ENCODE peak calls at places on chromosome 20, in seven cellular contexts. K, F, D, Y, X, P and A are unnamed samples.

GRCh38 chr20:6235510-6235909 is 112.7 kb upstream of the FERMT1 start:
- DNase-seq in K (no peak), F (no peak), D (no peak), Y (no peak), X (no peak), P (no peak), A (no peak)

GRCh38 chr20:23832775-23833508 is 6.4 kb upstream of the CST2 start:
- DNase-seq in K (no peak), F (no peak), D (no peak), Y (peak), X (no peak), P (peak), A (no peak)

GRCh38 chr20:401682-402495 is 6.2 kb upstream of the RBCK1 start:
- DNase-seq in K (no peak), F (no peak), D (no peak), Y (peak), X (no peak), P (peak), A (no peak)

GRCh38 chr20:25033250-25033940 is 24.5 kb downstream of the ACSS1 start:
- DNase-seq in K (no peak), F (no peak), D (no peak), Y (no peak), X (peak), P (peak), A (peak)

GRCh38 chr20:12816009-12816408 is 192.8 kb upstream of the SPTLC3 start:
- DNase-seq in K (no peak), F (no peak), D (no peak), Y (no peak), X (no peak), P (no peak), A (no peak)

GRCh38 chr20:39451386-39451785 is 489.2 kb downstream of the DHX35 start:
- DNase-seq in K (no peak), F (no peak), D (no peak), Y (no peak), X (no peak), P (no peak), A (no peak)

GRCh38 chr20:10893331-10893730 is 219.5 kb upstream of the JAG1 start:
- DNase-seq in K (no peak), F (no peak), D (no peak), Y (peak), X (no peak), P (no peak), A (no peak)

GRCh38 chr20:29690274-29690673 is 1567.2 kb upstream of the DEFB115 start:
- DNase-seq in K (no peak), F (no peak), D (no peak), Y (no peak), X (no peak), P (no peak), A (no peak)

GRCh38 chr20:19758888-19759331 is 852 bp downstream of the RIN2 start:
- DNase-seq in K (peak), F (peak), D (peak), Y (peak), X (peak), P (peak), A (peak)

GRCh38 chr20:43722153-43722505 is 4.7 kb downstream of the GTSF1L start:
- DNase-seq in K (no peak), F (no peak), D (no peak), Y (no peak), X (no peak), P (no peak), A (no peak)

GRCh38 chr20:542777-543368 is 717 bp downstream of the CSNK2A1 start:
- DNase-seq in K (no peak), F (no peak), D (peak), Y (peak), X (no peak), P (no peak), A (peak)

GRCh38 chr20:53032021-53033001 is 60.2 kb downstream of the TSHZ2 start:
- DNase-seq in K (no peak), F (no peak), D (no peak), Y (peak), X (no peak), P (peak), A (no peak)

GRCh38 chr20:50378170-50379000 is 131.8 kb upstream of the PTPN1 start:
- DNase-seq in K (no peak), F (no peak), D (no peak), Y (no peak), X (no peak), P (peak), A (peak)

GRCh38 chr20:12949429-12949980 is 59.3 kb upstream of the SPTLC3 start:
- DNase-seq in K (no peak), F (no peak), D (no peak), Y (no peak), X (no peak), P (peak), A (no peak)

GRCh38 chr20:56606174-56606945 is 22.7 kb upstream of the TFAP2C start:
- DNase-seq in K (no peak), F (no peak), D (no peak), Y (peak), X (no peak), P (no peak), A (no peak)

GRCh38 chr20:11993886-11994466 is 76.3 kb downstream of the BTBD3 start:
- DNase-seq in K (no peak), F (no peak), D (no peak), Y (no peak), X (no peak), P (peak), A (peak)

GRCh38 chr20:19817017-19817416 is 59.0 kb downstream of the RIN2 start:
- DNase-seq in K (no peak), F (no peak), D (no peak), Y (peak), X (no peak), P (peak), A (no peak)

GRCh38 chr20:53900380-53900999 is 169.9 kb downstream of the BCAS1 start:
- DNase-seq in K (no peak), F (no peak), D (no peak), Y (peak), X (no peak), P (no peak), A (peak)